ENCODE peak calls at places on chromosomes 12 and 14, in four cellular contexts. H, W, D and K are unnamed samples.

GRCh38 chr14:105487449-105487985 is 831 bp downstream of the CRIP1 start:
- DNase-seq in H (no peak), W (no peak), D (no peak), K (no peak)

GRCh38 chr14:87745507-87746118 is 247.4 kb downstream of the GALC start:
- DNase-seq in H (no peak), W (peak), D (peak), K (no peak)

GRCh38 chr12:108629824-108630476 is 3.7 kb downstream of the SELPLG start:
- DNase-seq in H (no peak), W (no peak), D (peak), K (no peak)

GRCh38 chr12:78703820-78704525 is 160.6 kb upstream of the SYT1 start:
- DNase-seq in H (no peak), W (no peak), D (peak), K (no peak)

GRCh38 chr12:107549786-107550480 is 135.7 kb upstream of the PWP1 start:
- DNase-seq in H (no peak), W (no peak), D (no peak), K (peak)

GRCh38 chr14:56059054-56059453 is 59.2 kb upstream of the PELI2 start:
- DNase-seq in H (no peak), W (no peak), D (no peak), K (no peak)

GRCh38 chr12:104569348-104570173 is 112.8 kb downstream of the CHST11 start:
- DNase-seq in H (no peak), W (no peak), D (no peak), K (peak)

GRCh38 chr12:119649202-119649808 is 18.6 kb upstream of the PRKAB1 start:
- DNase-seq in H (no peak), W (no peak), D (no peak), K (no peak)

GRCh38 chr12:6370994-6371754 is 4.2 kb downstream of the SCNN1A start:
- DNase-seq in H (peak), W (peak), D (peak), K (no peak)

GRCh38 chr14:99267871-99268775 is 3.9 kb downstream of the BCL11B start:
- DNase-seq in H (no peak), W (no peak), D (no peak), K (peak)

GRCh38 chr14:95679995-95680735 is 6.1 kb upstream of the TCL1B start:
- DNase-seq in H (no peak), W (peak), D (peak), K (no peak)

GRCh38 chr14:22837750-22838538 is 1.6 kb downstream of the MMP14 start:
- DNase-seq in H (peak), W (peak), D (no peak), K (peak)
- H3K4me3 ChIP-seq in H (peak), W (peak), D (no peak), K (peak)

GRCh38 chr12:96397756-96398421 is 2.4 kb downstream of the CDK17 start:
- DNase-seq in H (no peak), W (no peak), D (no peak), K (no peak)
- TF ChIP-seq POLR2A in H (no peak), W (no peak), D (no peak), K (no peak)

DNA sequence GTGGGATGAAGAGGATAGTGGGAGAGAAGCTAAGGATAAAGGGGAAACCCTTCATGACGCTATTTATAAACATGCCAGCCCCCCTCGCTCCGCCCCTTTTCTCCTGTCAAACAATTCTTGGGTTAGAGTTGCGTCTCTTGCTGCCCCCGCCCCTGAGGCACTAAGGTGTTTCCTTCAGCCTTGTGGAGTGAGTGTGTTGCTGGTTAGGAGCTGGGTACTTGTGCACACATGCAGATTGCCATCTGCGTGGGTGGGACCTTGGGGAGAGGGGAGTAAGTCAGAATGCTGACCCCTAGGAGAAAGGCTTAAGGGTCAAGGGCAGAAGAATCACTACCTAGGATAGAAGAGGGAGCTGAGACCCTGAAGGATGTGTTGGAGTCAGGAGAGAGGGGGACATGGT is 5.4 kb downstream of the FOXJ2 start:
- DNase-seq in H (no peak), W (peak), D (no peak), K (no peak)
- H3K4me3 ChIP-seq in H (no peak), W (no peak), D (no peak), K (no peak)

DNA sequence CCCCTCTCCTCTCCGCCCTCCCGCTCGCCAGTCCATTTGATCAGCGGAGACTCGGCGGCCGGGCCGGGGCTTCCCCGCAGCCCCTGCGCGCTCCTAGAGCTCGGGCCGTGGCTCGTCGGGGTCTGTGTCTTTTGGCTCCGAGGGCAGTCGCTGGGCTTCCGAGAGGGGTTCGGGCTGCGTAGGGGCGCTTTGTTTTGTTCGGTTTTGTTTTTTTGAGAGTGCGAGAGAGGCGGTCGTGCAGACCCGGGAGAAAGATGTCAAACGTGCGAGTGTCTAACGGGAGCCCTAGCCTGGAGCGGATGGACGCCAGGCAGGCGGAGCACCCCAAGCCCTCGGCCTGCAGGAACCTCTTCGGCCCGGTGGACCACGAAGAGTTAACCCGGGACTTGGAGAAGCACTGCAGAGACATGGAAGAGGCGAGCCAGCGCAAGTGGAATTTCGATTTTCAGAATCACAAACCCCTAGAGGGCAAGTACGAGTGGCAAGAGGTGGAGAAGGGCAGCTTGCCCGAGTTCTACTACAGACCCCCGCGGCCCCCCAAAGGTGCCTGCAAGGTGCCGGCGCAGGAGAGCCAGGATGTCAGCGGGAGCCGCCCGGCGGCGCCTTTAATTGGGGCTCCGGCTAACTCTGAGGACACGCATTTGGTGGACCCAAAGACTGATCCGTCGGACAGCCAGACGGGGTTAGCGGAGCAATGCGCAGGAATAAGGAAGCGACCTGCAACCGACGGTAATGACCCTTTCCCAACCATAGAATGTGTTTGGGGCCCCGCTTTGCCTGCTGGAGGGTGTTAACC is 616 bp downstream of the CDKN1B start:
- DNase-seq in H (no peak), W (peak), D (peak), K (peak)
- TF ChIP-seq POLR2A in H (no peak), W (no peak), D (no peak), K (no peak)

GRCh38 chr14:70266157-70266556 is 77.4 kb upstream of the SLC8A3 start:
- DNase-seq in H (no peak), W (no peak), D (no peak), K (no peak)
- H3K4me3 ChIP-seq in H (no peak), W (no peak), D (no peak), K (no peak)

GRCh38 chr12:55729592-55730446 is 1.0 kb upstream of the CD63 start:
- DNase-seq in H (peak), W (peak), D (peak), K (peak)
- TF ChIP-seq POLR2A in H (peak), W (no peak), D (peak), K (peak)